ENCODE peak calls at places on chromosomes 5 and 9, in four cellular contexts. I is A549, P is GM12878, E is HepG2. R is an unnamed sample.

GRCh38 chr5:153952057-153952456 is 86.7 kb downstream of the FAM114A2 start:
- DNase-seq in I (no peak), P (no peak), E (no peak), R (no peak)

GRCh38 chr9:127559247-127559680 is 52.8 kb upstream of the STXBP1 start:
- DNase-seq in I (no peak), P (no peak), E (no peak), R (no peak)

GRCh38 chr5:137954131-137954879 is 65.0 kb downstream of the PKD2L2 start:
- DNase-seq in I (peak), P (no peak), E (no peak), R (no peak)

GRCh38 chr5:75366787-75367186 is 29.8 kb downstream of the HMGCR start:
- DNase-seq in I (no peak), P (peak), E (no peak), R (peak)

GRCh38 chr5:42993516-42994284 is 46.4 kb downstream of the ANXA2R start:
- DNase-seq in I (peak), P (no peak), E (no peak), R (no peak)

GRCh38 chr5:100855295-100855694 is 47.8 kb downstream of the ST8SIA4 start:
- DNase-seq in I (no peak), P (no peak), E (no peak), R (no peak)

GRCh38 chr5:108303611-108304010 is 78.3 kb downstream of the FBXL17 start:
- DNase-seq in I (no peak), P (no peak), E (no peak), R (no peak)

GRCh38 chr9:123318192-123318591 is 37.8 kb upstream of the CRB2 start:
- DNase-seq in I (no peak), P (peak), E (no peak), R (no peak)

GRCh38 chr5:157271740-157272271 is 5.9 kb downstream of the CYFIP2 start:
- DNase-seq in I (no peak), P (peak), E (no peak), R (no peak)

GRCh38 chr9:16705121-16705604 is 165.3 kb downstream of the BNC2 start:
- DNase-seq in I (peak), P (no peak), E (no peak), R (peak)

GRCh38 chr5:177539411-177539810 is 15.0 kb downstream of the FAM193B start:
- DNase-seq in I (no peak), P (no peak), E (no peak), R (no peak)

GRCh38 chr5:180216646-180217171 is 7.7 kb upstream of the RASGEF1C start:
- DNase-seq in I (no peak), P (no peak), E (no peak), R (no peak)

GRCh38 chr5:145975361-145976066 is 39.1 kb downstream of the SH3RF2 start:
- DNase-seq in I (peak), P (no peak), E (peak), R (no peak)

GRCh38 chr9:128419061-128419925 is 1.4 kb upstream of the CERCAM start:
- DNase-seq in I (no peak), P (no peak), E (no peak), R (no peak)

GRCh38 chr5:17398439-17398838 is 99.6 kb upstream of the TAF11L2 start:
- DNase-seq in I (no peak), P (no peak), E (no peak), R (no peak)

GRCh38 chr5:91212336-91213092 is 170.6 kb downstream of the ARRDC3 start:
- DNase-seq in I (peak), P (no peak), E (no peak), R (no peak)

GRCh38 chr5:123610665-123611406 is 98.9 kb downstream of the CSNK1G3 start:
- DNase-seq in I (peak), P (peak), E (peak), R (peak)

GRCh38 chr5:93800988-93801811 is 59.8 kb upstream of the POU5F2 start:
- DNase-seq in I (peak), P (peak), E (peak), R (no peak)

GRCh38 chr9:17987174-17987573 is 408.3 kb downstream of the SH3GL2 start:
- DNase-seq in I (no peak), P (no peak), E (no peak), R (no peak)

GRCh38 chr5:158212915-158213314 is 354.0 kb upstream of the CLINT1 start:
- DNase-seq in I (peak), P (no peak), E (no peak), R (peak)

GRCh38 chr5:157300564-157300963 is 34.6 kb downstream of the CYFIP2 start:
- DNase-seq in I (no peak), P (no peak), E (no peak), R (no peak)

GRCh38 chr5:106875591-106876297 is 795.0 kb downstream of the EFNA5 start:
- DNase-seq in I (peak), P (no peak), E (peak), R (peak)

GRCh38 chr5:138611295-138612220 is 36.4 kb upstream of the HSPA9 start:
- DNase-seq in I (no peak), P (no peak), E (no peak), R (peak)

GRCh38 chr9:22307013-22307711 is 139.5 kb upstream of the DMRTA1 start:
- DNase-seq in I (peak), P (no peak), E (peak), R (no peak)

GRCh38 chr9:35070823-35071813 is 1.3 kb downstream of the VCP start:
- DNase-seq in I (no peak), P (no peak), E (no peak), R (no peak)

GRCh38 chr5:102561894-102562760 is 63.3 kb upstream of the SLCO6A1 start:
- DNase-seq in I (peak), P (no peak), E (peak), R (peak)

DNA sequence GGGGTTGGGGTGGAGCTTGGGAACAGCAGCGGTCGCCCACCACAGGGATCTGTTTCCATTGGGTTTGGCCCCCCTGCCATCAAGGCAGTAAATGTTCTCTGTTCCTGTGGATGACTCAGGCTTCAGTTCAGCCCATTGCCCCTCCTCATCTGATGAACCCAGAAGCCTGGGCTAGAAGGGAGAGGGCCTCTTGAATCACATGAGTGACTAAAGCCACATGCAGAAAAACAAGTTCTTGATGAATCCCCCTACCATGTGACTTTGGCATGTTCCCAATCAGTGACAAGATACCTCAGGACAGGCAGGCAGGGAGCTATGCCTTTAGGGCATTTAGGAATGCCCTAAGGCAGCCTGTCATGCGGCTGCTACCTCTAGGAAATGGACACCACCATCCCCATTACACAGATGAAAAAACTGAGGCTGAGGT is 2.5 kb downstream of the SH3PXD2B start:
- DNase-seq in I (peak), P (no peak), E (peak), R (no peak)
- TF ChIP-seq CHD4 in I (no peak), P (no peak), E (no peak), R (no peak)

DNA sequence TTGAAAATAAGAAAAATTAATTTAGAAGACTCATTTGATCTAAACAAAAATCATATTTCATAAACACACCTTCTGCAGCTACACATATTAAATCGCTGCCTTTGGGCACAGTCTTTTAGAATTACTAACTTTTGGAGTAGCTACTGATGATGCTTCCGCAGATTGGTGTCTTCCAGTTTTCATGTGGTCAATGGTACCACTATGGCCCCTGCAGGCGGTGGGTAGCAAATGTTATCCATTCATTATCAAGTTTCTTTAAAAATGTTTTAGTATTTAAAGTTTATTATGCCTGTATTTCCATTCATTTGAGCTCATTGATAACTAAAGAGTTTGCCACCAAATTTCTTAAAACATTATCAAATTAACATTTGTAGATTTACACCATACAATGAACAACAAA is 122.9 kb upstream of the GRAMD2B start:
- DNase-seq in I (no peak), P (no peak), E (no peak), R (no peak)
- TF ChIP-seq CHD4 in I (no peak), P (no peak), E (no peak), R (no peak)

DNA sequence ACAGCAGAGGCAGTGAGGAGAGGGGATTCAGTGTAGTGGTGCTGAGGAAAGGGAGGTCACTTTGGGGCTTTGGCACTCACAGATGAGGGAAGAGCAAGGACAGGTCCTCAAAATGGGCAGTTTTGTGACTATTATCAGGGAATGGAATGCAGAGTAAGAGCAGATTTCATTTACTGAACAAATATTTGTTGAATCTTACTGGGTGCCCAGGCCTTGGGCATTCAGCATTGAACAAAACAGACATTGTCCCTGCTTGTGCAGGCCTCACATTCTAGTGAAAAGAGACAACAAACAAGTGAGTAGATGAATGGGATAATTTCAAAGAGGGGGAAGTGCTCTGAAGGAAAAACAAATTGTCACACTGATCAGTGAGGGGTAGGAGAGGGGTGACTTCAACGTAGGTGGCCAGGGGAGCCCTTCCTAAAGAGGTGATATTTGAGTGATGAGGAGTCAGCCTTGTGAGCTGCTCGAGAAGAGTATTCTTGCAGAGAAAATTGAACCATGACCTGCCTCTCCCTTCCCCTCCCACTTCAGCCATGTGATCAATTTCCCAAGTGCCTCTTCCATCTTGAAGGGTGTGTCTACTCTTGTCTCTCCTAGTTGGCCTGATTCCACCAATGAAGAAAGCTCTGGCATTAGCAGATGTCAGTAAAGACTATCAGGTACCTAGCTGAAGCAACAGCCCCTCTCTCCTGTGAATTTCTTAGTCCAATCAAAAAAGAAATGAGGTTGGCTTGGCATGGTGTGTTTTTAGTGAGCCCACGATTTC is 404.2 kb downstream of the DMRT2 start:
- DNase-seq in I (no peak), P (no peak), E (peak), R (no peak)
- TF ChIP-seq CHD4 in I (no peak), P (no peak), E (no peak), R (no peak)

DNA sequence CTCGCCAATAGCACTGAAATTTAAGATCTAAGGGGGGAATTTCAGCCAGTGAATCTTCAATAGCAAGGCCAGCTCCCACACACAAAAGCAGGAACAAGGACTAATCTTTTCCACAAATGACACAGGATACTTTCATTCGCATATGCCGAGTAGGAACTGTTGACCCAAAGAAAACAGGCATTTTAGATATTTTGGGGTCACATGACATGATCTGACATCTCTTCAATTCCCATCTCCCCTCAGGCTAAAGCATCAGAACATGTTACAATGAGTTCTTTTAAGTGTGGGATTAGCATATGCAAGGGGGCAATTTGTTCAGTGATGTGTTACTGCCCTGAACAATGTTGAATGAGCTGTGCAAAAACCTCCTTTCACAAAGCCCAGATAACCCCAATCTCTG is 68.2 kb downstream of the TLE1 start:
- DNase-seq in I (no peak), P (no peak), E (no peak), R (no peak)
- TF ChIP-seq CHD4 in I (no peak), P (no peak), E (no peak), R (no peak)

GRCh38 chr9:92324889-92325268 is 271 bp downstream of the NOL8 start:
- DNase-seq in I (no peak), P (no peak), E (no peak), R (peak)

GRCh38 chr9:92325991-92326500 is 293 bp downstream of the CENPP start:
- DNase-seq in I (no peak), P (no peak), E (no peak), R (peak)

GRCh38 chr9:92325269-92325990 is at the start of the genes CENPP and NOL8:
- DNase-seq in I (peak), P (peak), E (peak), R (peak)

GRCh38 chr9:92327283-92327850 is 1.6 kb downstream of the CENPP start:
- DNase-seq in I (no peak), P (no peak), E (no peak), R (peak)

DNA sequence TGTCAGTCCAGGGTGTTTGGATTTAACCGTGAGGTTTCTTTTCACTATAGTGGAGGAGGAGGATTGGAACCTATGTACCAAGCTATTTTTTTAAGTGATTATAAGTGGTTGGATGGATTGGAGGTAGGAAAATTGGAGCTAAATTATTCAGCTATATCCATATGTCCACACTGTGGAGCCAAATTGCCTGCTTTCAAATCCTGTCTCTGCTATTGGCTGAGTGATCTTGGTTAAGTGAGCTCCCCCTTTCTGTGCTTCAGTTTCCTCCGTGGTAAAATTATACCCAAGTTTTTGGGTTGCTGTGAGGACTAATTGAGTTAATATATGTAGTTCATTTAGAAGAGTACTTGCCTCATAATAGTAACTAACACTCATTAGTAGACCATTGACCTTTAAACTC is 2.5 kb downstream of the CENPP start:
- DNase-seq in I (peak), P (no peak), E (peak), R (no peak)
- TF ChIP-seq CHD4 in I (no peak), P (no peak), E (no peak), R (no peak)

DNA sequence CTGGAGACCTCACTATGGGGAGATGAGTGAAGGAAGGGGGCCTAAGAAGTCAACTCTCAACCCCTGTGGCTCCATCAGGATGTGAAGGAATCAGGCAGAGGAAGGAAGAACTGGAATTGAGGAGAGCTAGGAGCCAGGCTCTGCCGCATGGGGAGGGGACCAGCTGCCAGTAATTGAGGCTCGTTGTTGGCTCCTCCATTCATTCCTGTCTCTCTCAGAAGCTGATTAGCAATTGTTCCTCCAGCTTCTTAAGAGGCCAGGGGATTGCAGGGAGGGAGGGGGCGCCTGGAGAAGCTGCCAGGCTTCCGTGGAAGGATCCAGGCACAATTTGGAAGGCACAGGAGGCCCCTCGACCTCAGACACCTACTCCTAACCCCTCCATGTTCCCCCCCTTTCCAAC is 20.5 kb upstream of the TTLL11 start:
- DNase-seq in I (no peak), P (no peak), E (no peak), R (no peak)
- TF ChIP-seq CHD4 in I (no peak), P (no peak), E (no peak), R (no peak)

GRCh38 chr9:26205316-26205715 is 527.1 kb upstream of the TUSC1 start:
- DNase-seq in I (no peak), P (no peak), E (no peak), R (no peak)

GRCh38 chr9:26210338-26210851 is 532.2 kb upstream of the TUSC1 start:
- DNase-seq in I (no peak), P (no peak), E (no peak), R (no peak)
- TF ChIP-seq CHD4 in I (no peak), P (no peak), E (no peak), R (no peak)

GRCh38 chr9:136545966-136546696 is at the start of gene NOTCH1:
- DNase-seq in I (peak), P (peak), E (peak), R (peak)

GRCh38 chr9:136543280-136543679 is 2.6 kb downstream of the NOTCH1 start:
- DNase-seq in I (no peak), P (no peak), E (no peak), R (no peak)

GRCh38 chr9:136545065-136545965 is 533 bp downstream of the NOTCH1 start:
- DNase-seq in I (no peak), P (no peak), E (no peak), R (peak)

GRCh38 chr9:136543830-136544548 is 1.9 kb downstream of the NOTCH1 start:
- DNase-seq in I (no peak), P (no peak), E (peak), R (no peak)

GRCh38 chr9:136544549-136545064 is 1.2 kb downstream of the NOTCH1 start:
- DNase-seq in I (no peak), P (no peak), E (no peak), R (peak)
- TF ChIP-seq CHD4 in I (no peak), P (no peak), E (no peak), R (no peak)

R was measured in K562.